ENCODE peak calls at places on chromosomes 16 and 17, in nine cellular contexts. L is effector CD4-positive, alpha-beta T cell; M is MCF 10A; Z is stimulated activated naive CD4-positive, alpha-beta T cell; E is hypothalamus; H is GM04504; P is activated naive CD4-positive, alpha-beta T cell treated with anti-CD3 and anti-CD28 coated beads, Interleukin-2, amount 10 ng/mL, durations not matched to agents 7 days and 5 days; G is NT2/D1; C is tibial artery. K is an unnamed sample.
A peak's percentile ranks its signal among the peaks of the same experiment; 100 is the strongest.

GRCh38 chr17:38717139-38717745 is 12.2 kb downstream of the MLLT6 start:
- DNase-seq in L (no peak), M (no peak), Z (no peak), E (no peak), H (no peak), P (no peak), G (no peak), C (no peak), K (no peak)

GRCh38 chr17:73550561-73550960 is 93.7 kb downstream of the SDK2 start:
- DNase-seq in L (no peak), M (no peak), Z (no peak), E (no peak), H (no peak), P (no peak), G (no peak), C (no peak), K (no peak)

GRCh38 chr17:19958023-19958422 is 19.6 kb downstream of the AKAP10 start:
- DNase-seq in L (no peak), M (peak; percentile 54), Z (no peak), E (no peak), H (peak; percentile 68), P (no peak), G (peak; percentile 73), C (no peak), K (peak; percentile 82)

GRCh38 chr17:1003633-1003971 is 6.7 kb downstream of the TIMM22 start:
- DNase-seq in L (no peak), M (no peak), Z (no peak), E (no peak), H (no peak), P (no peak), G (no peak), C (no peak), K (no peak)

GRCh38 chr16:89471225-89471624 is 19.1 kb downstream of the ANKRD11 start:
- DNase-seq in L (no peak), M (no peak), Z (no peak), E (no peak), H (peak; percentile 63), P (no peak), G (no peak), C (no peak), K (peak; percentile 29)

GRCh38 chr17:12113156-12113555 is 92.5 kb downstream of the MAP2K4 start:
- DNase-seq in L (no peak), M (no peak), Z (no peak), E (no peak), H (no peak), P (no peak), G (no peak), C (no peak), K (no peak)

GRCh38 chr16:29876578-29877249 is 13.7 kb upstream of the CDIPT start:
- DNase-seq in L (peak; percentile 38), M (no peak), Z (peak; percentile 8), E (no peak), H (no peak), P (peak; percentile 66), G (no peak), C (no peak), K (no peak)

GRCh38 chr16:69143116-69143515 is 10.7 kb downstream of the UTP4 start:
- DNase-seq in L (no peak), M (no peak), Z (no peak), E (no peak), H (no peak), P (no peak), G (no peak), C (no peak), K (no peak)

GRCh38 chr17:43338886-43339516 is 59.8 kb upstream of the ARL4D start:
- DNase-seq in L (peak; percentile 36), M (peak; percentile 69), Z (peak; percentile 62), E (peak; percentile 88), H (peak; percentile 28), P (peak; percentile 78), G (no peak), C (peak; percentile 84), K (no peak)